ENCODE peak calls at places on chromosome 12, in nine cellular contexts. U is Karpas-422; Z is GM04504; F is stimulated activated CD8-positive, alpha-beta memory T cell treated with anti-CD3 and anti-CD28 coated beads, Interleukin-2, amount 100 ng/mL, for 1 hour; D is NCI-H1436; P is H7; K is neural crest cell; C is hepatocyte; E is fibroblast of lung. O is an unnamed sample.

GRCh38 chr12:2739832-2740641 is 54.7 kb upstream of the FKBP4 start:
- DNase-seq in U (no peak), Z (peak; percentile 22), F (no peak), D (no peak), P (no peak), K (peak; percentile 11), C (peak; percentile 19), E (peak; percentile 22), O (no peak)

GRCh38 chr12:127767631-127768030 is 499.3 kb upstream of the TMEM132C start:
- DNase-seq in U (no peak), Z (no peak), F (no peak), D (no peak), P (no peak), K (no peak), C (no peak), E (peak; percentile 12), O (no peak)

GRCh38 chr12:104569348-104570173 is 112.8 kb downstream of the CHST11 start:
- DNase-seq in U (peak; percentile 54), Z (no peak), F (peak; percentile 8), D (no peak), P (no peak), K (no peak), C (no peak), E (no peak), O (no peak)

GRCh38 chr12:127579446-127579845 is 687.5 kb upstream of the TMEM132C start:
- DNase-seq in U (no peak), Z (no peak), F (no peak), D (no peak), P (no peak), K (no peak), C (no peak), E (no peak), O (no peak)

GRCh38 chr12:89384050-89384749 is 31.9 kb upstream of the DUSP6 start:
- DNase-seq in U (no peak), Z (peak; percentile 91), F (no peak), D (no peak), P (peak; percentile 62), K (no peak), C (peak; percentile 56), E (peak; percentile 88), O (no peak)

GRCh38 chr12:50699940-50700339 is 64.0 kb upstream of the ATF1 start:
- DNase-seq in U (no peak), Z (no peak), F (no peak), D (no peak), P (no peak), K (no peak), C (no peak), E (no peak), O (no peak)

GRCh38 chr12:107304588-107305532 is 211.5 kb upstream of the CRY1 start:
- DNase-seq in U (no peak), Z (no peak), F (no peak), D (no peak), P (no peak), K (no peak), C (no peak), E (peak; percentile 65), O (no peak)

GRCh38 chr12:122395319-122395718 is 27.1 kb downstream of the CLIP1 start:
- DNase-seq in U (no peak), Z (peak; percentile 46), F (no peak), D (no peak), P (no peak), K (no peak), C (no peak), E (peak; percentile 88), O (no peak)

GRCh38 chr12:120925740-120926563 is 21.8 kb upstream of the SPPL3 start:
- DNase-seq in U (no peak), Z (no peak), F (no peak), D (no peak), P (no peak), K (no peak), C (no peak), E (no peak), O (no peak)

GRCh38 chr12:41433460-41433859 is 245.3 kb downstream of the PDZRN4 start:
- DNase-seq in U (no peak), Z (no peak), F (no peak), D (no peak), P (no peak), K (no peak), C (no peak), E (no peak), O (no peak)

GRCh38 chr12:119158004-119158776 is 20.5 kb upstream of the HSPB8 start:
- DNase-seq in U (no peak), Z (no peak), F (no peak), D (no peak), P (peak; percentile 23), K (no peak), C (no peak), E (no peak), O (no peak)

GRCh38 chr12:6272300-6273208 is 37.9 kb upstream of the PLEKHG6 start:
- DNase-seq in U (no peak), Z (no peak), F (no peak), D (no peak), P (no peak), K (no peak), C (peak; percentile 77), E (peak; percentile 79), O (no peak)

GRCh38 chr12:12336049-12336411 is 14.0 kb downstream of the MANSC1 start:
- DNase-seq in U (no peak), Z (no peak), F (no peak), D (no peak), P (no peak), K (no peak), C (peak; percentile 55), E (peak; percentile 83), O (no peak)

GRCh38 chr12:76888775-76889174 is 10.0 kb upstream of the CSRP2 start:
- DNase-seq in U (no peak), Z (no peak), F (no peak), D (no peak), P (peak; percentile 52), K (no peak), C (no peak), E (no peak), O (no peak)

GRCh38 chr12:105341010-105341409 is 10.5 kb downstream of the C12orf75 start:
- DNase-seq in U (no peak), Z (no peak), F (no peak), D (no peak), P (no peak), K (no peak), C (no peak), E (peak; percentile 63), O (no peak)

GRCh38 chr12:57735952-57736742 is 2.4 kb downstream of the AGAP2 start:
- DNase-seq in U (no peak), Z (no peak), F (no peak), D (no peak), P (peak; percentile 93), K (peak; percentile 39), C (peak; percentile 56), E (peak; percentile 15), O (no peak)

GRCh38 chr12:85580562-85581168 is 255.5 kb downstream of the RASSF9 start:
- DNase-seq in U (no peak), Z (peak; percentile 2), F (no peak), D (no peak), P (no peak), K (no peak), C (no peak), E (peak; percentile 55), O (no peak)

GRCh38 chr12:87152841-87153528 is 876.2 kb downstream of the C12orf50 start:
- DNase-seq in U (no peak), Z (no peak), F (no peak), D (no peak), P (no peak), K (no peak), C (no peak), E (no peak), O (no peak)

GRCh38 chr12:104958946-104959841 is 1.1 kb upstream of the SLC41A2 start:
- DNase-seq in U (no peak), Z (peak; percentile 37), F (no peak), D (no peak), P (no peak), K (no peak), C (no peak), E (peak; percentile 61), O (no peak)

GRCh38 chr12:70427611-70428010 is 61.5 kb downstream of the KCNMB4 start:
- DNase-seq in U (no peak), Z (no peak), F (no peak), D (no peak), P (no peak), K (no peak), C (no peak), E (no peak), O (no peak)

GRCh38 chr12:66004922-66005703 is 125.4 kb downstream of the LLPH start:
- DNase-seq in U (no peak), Z (no peak), F (no peak), D (no peak), P (no peak), K (no peak), C (no peak), E (no peak), O (no peak)

GRCh38 chr12:2465681-2466080 is 329.1 kb upstream of the FKBP4 start:
- DNase-seq in U (no peak), Z (no peak), F (no peak), D (no peak), P (no peak), K (no peak), C (no peak), E (no peak), O (no peak)

GRCh38 chr12:102543494-102543893 is 63.1 kb upstream of the IGF1 start:
- DNase-seq in U (peak; percentile 52), Z (no peak), F (no peak), D (no peak), P (no peak), K (no peak), C (no peak), E (no peak), O (no peak)

GRCh38 chr12:50403001-50403440 is 2.3 kb downstream of the LARP4 start:
- DNase-seq in U (peak; percentile 67), Z (no peak), F (no peak), D (no peak), P (no peak), K (no peak), C (no peak), E (no peak), O (no peak)

GRCh38 chr12:62279961-62280360 is 19.8 kb downstream of the USP15 start:
- DNase-seq in U (no peak), Z (no peak), F (no peak), D (no peak), P (no peak), K (no peak), C (no peak), E (no peak), O (no peak)

GRCh38 chr12:64010069-64010686 is 165.7 kb downstream of the SRGAP1 start:
- DNase-seq in U (no peak), Z (no peak), F (no peak), D (no peak), P (no peak), K (no peak), C (no peak), E (peak; percentile 95), O (no peak)

GRCh38 chr12:91640021-91640420 is 457.4 kb upstream of the DCN start:
- DNase-seq in U (no peak), Z (no peak), F (no peak), D (no peak), P (no peak), K (no peak), C (no peak), E (no peak), O (no peak)

GRCh38 chr12:109448272-109448671 is 28.8 kb downstream of the KCTD10 start:
- DNase-seq in U (no peak), Z (no peak), F (no peak), D (no peak), P (no peak), K (no peak), C (no peak), E (no peak), O (no peak)

GRCh38 chr12:51244269-51244668 is 5.6 kb downstream of the DAZAP2 start:
- DNase-seq in U (no peak), Z (no peak), F (no peak), D (no peak), P (no peak), K (no peak), C (no peak), E (peak; percentile 60), O (no peak)

GRCh38 chr12:39772708-39773665 is 153.4 kb upstream of the ABCD2 start:
- DNase-seq in U (no peak), Z (no peak), F (no peak), D (no peak), P (no peak), K (no peak), C (no peak), E (no peak), O (no peak)

GRCh38 chr12:28424965-28425364 is 234.7 kb downstream of the CCDC91 start:
- DNase-seq in U (no peak), Z (no peak), F (no peak), D (no peak), P (no peak), K (no peak), C (peak; percentile 5), E (peak; percentile 94), O (no peak)

O was measured in cortex of kidney.